ENCODE peak calls at places on chromosomes 6 and 20, in eight cellular contexts. Q is mammary epithelial cell, G is neural progenitor cell, H is neuronal stem cell, W is mesendoderm, B is IMR-90, L is fibroblast of lung, R is astrocyte. O is an unnamed sample.

GRCh38 chr6:53322188-53323029 is 26.3 kb downstream of the ELOVL5 start:
- DNase-seq in Q (no peak), G (no peak), H (no peak), W (peak), B (peak), L (peak), R (no peak), O (no peak)

GRCh38 chr6:47161176-47161687 is 119.1 kb upstream of the ADGRF1 start:
- DNase-seq in Q (peak), G (no peak), H (no peak), W (no peak), B (peak), L (peak), R (no peak), O (no peak)

GRCh38 chr6:106608080-106608668 is 21.1 kb downstream of the RTN4IP1 start:
- DNase-seq in Q (peak), G (peak), H (peak), W (peak), B (peak), L (peak), R (peak), O (peak)

GRCh38 chr6:112149236-112149635 is 61.8 kb downstream of the FAM229B start:
- DNase-seq in Q (peak), G (no peak), H (no peak), W (no peak), B (peak), L (no peak), R (no peak), O (no peak)

GRCh38 chr6:52990342-52990741 is 4.7 kb downstream of the GSTA4 start:
- DNase-seq in Q (peak), G (no peak), H (no peak), W (no peak), B (peak), L (peak), R (peak), O (no peak)

GRCh38 chr6:18823782-18824386 is 436.7 kb downstream of the RNF144B start:
- DNase-seq in Q (peak), G (peak), H (no peak), W (peak), B (peak), L (peak), R (peak), O (peak)

GRCh38 chr20:62313021-62313420 is 10.2 kb downstream of the ADRM1 start:
- DNase-seq in Q (no peak), G (no peak), H (no peak), W (no peak), B (no peak), L (no peak), R (no peak), O (no peak)

GRCh38 chr6:34189806-34190503 is 44.1 kb upstream of the GRM4 start:
- DNase-seq in Q (no peak), G (no peak), H (no peak), W (no peak), B (no peak), L (no peak), R (no peak), O (no peak)

GRCh38 chr6:6474170-6474920 is 114.2 kb upstream of the LY86 start:
- DNase-seq in Q (no peak), G (no peak), H (no peak), W (peak), B (no peak), L (no peak), R (no peak), O (no peak)

GRCh38 chr6:5471637-5472430 is 210.5 kb downstream of the FARS2 start:
- DNase-seq in Q (no peak), G (peak), H (peak), W (peak), B (no peak), L (no peak), R (peak), O (no peak)

GRCh38 chr6:9467746-9468145 is 947.1 kb downstream of the TFAP2A start:
- DNase-seq in Q (no peak), G (no peak), H (no peak), W (no peak), B (peak), L (peak), R (peak), O (no peak)

GRCh38 chr20:44030394-44030793 is 115.7 kb downstream of the TOX2 start:
- DNase-seq in Q (no peak), G (no peak), H (no peak), W (no peak), B (no peak), L (no peak), R (no peak), O (no peak)

GRCh38 chr20:44032583-44033138 is 118.0 kb downstream of the TOX2 start:
- DNase-seq in Q (no peak), G (no peak), H (no peak), W (no peak), B (no peak), L (no peak), R (no peak), O (no peak)

GRCh38 chr20:44029848-44030230 is 115.2 kb downstream of the TOX2 start:
- DNase-seq in Q (no peak), G (no peak), H (no peak), W (no peak), B (no peak), L (no peak), R (no peak), O (no peak)

GRCh38 chr20:44031822-44032582 is 117.3 kb downstream of the TOX2 start:
- DNase-seq in Q (no peak), G (no peak), H (no peak), W (peak), B (no peak), L (no peak), R (no peak), O (no peak)

DNA sequence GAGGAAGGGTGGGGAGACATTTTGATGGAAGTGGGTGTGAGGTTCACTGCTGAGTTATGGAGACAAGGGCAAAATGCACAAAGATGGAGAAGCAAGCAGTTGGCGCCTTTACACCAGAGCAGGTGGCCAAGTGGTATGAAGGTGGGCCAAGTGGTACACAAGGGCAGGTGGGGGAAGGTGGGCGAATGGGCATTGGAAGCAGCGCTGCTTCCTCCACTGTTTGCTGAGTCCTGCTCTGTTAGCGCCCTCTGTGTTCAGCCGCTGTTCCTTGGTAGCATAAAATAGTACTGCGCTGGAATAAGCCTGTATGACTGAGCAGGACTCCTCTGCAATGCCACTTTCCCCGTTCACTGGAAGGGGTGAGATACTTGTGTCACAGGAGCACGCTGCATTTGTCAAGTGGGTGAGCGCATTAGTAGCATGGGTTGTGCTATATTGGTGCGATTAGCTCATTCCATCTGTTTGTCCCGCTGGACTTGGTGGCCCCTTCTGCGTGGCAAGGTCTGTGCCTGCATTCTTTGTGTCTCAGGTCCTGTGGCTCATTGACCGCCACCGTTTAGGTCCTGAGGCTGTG is 116.4 kb downstream of the TOX2 start:
- DNase-seq in Q (no peak), G (no peak), H (no peak), W (no peak), B (no peak), L (no peak), R (no peak), O (no peak)
- H3K9ac ChIP-seq in Q (no peak), G (no peak), H (no peak), W (no peak), B (no peak), L (no peak), R (no peak), O (no peak)

GRCh38 chr6:340991-341827 is 48.9 kb downstream of the DUSP22 start:
- DNase-seq in Q (no peak), G (no peak), H (no peak), W (no peak), B (no peak), L (no peak), R (peak), O (no peak)
- H3K9ac ChIP-seq in Q (no peak), G (no peak), H (no peak), W (no peak), B (no peak), L (no peak), R (no peak), O (no peak)

GRCh38 chr6:15658345-15658744 is 4.5 kb downstream of the DTNBP1 start:
- DNase-seq in Q (no peak), G (no peak), H (no peak), W (no peak), B (no peak), L (no peak), R (no peak), O (peak)
- H3K9ac ChIP-seq in Q (no peak), G (no peak), H (no peak), W (no peak), B (no peak), L (no peak), R (no peak), O (no peak)

DNA sequence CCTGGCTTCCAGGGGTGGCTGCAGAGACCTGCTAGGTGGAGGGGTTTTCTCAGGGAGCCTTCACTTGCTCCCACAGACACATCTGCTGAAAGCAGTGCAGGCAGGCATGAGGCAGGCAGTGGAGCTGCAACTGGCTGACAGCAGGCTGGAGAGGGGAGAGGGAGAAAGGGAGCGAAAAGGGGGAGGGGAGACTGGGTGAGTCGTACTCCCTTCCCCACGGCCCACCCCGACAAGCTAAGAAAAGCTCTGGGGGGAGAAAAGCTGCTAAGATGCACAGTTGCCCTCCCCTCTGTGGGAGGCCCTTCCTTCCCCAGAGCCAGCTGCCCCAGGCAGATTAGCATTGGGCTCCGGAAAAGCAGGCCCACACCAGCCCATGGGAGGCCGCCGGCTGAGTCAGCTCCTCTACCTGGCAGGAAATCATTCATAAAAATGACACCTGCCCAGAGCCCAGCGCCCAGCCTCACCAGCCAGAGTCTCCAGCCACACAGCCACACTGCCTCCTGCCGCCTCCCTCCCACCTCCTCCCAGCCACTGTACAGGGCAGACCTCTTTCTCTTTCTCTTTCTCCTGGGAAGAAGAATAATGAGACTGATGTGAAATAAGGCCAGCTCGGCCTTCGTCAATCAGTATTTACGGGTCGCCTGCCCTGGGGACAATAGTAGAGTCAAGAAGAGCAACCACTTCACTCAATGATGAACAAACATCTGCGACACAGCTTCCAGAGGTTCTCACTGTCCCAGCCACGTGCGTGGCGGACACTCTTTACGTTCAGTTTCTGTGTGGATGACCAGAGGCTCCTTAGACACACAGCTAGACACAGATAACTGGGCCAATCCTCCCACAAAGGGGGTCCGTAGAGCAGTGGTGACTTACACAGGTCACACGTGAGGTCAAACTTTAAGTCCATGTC is 7.7 kb upstream of the C20orf203 start:
- DNase-seq in Q (peak), G (peak), H (no peak), W (peak), B (peak), L (no peak), R (peak), O (peak)
- H3K9ac ChIP-seq in Q (no peak), G (no peak), H (no peak), W (peak), B (no peak), L (no peak), R (peak), O (peak)

GRCh38 chr20:19000071-19000470 is 186.5 kb downstream of the SCP2D1 start:
- DNase-seq in Q (no peak), G (no peak), H (no peak), W (no peak), B (no peak), L (no peak), R (no peak), O (no peak)
- H3K9ac ChIP-seq in Q (no peak), G (no peak), H (no peak), W (no peak), B (no peak), L (no peak), R (no peak), O (no peak)

GRCh38 chr6:10555625-10556309 is 34.6 kb downstream of the GCNT2 start:
- DNase-seq in Q (peak), G (peak), H (peak), W (peak), B (peak), L (peak), R (peak), O (no peak)

GRCh38 chr6:10557886-10558285 is 36.7 kb downstream of the GCNT2 start:
- DNase-seq in Q (no peak), G (no peak), H (no peak), W (no peak), B (no peak), L (no peak), R (no peak), O (no peak)

GRCh38 chr6:10556496-10557391 is 35.6 kb downstream of the GCNT2 start:
- DNase-seq in Q (no peak), G (no peak), H (no peak), W (no peak), B (no peak), L (no peak), R (no peak), O (no peak)

GRCh38 chr6:10559492-10560150 is 38.5 kb downstream of the GCNT2 start:
- DNase-seq in Q (no peak), G (peak), H (no peak), W (no peak), B (no peak), L (no peak), R (no peak), O (no peak)

GRCh38 chr6:10558575-10558974 is 37.4 kb downstream of the GCNT2 start:
- DNase-seq in Q (no peak), G (peak), H (no peak), W (peak), B (no peak), L (no peak), R (no peak), O (no peak)
- H3K9ac ChIP-seq in Q (no peak), G (no peak), H (no peak), W (peak), B (no peak), L (no peak), R (no peak), O (no peak)